ENCODE peak calls at places on chromosomes 2 and 18, in four cellular contexts. V is AG09309, I is HCT116, B is fibroblast of the aortic adventitia. E is an unnamed sample.

GRCh38 chr2:28869494-28870145 is 489 bp downstream of the TRMT61B start:
- DNase-seq in V (no peak), B (peak), I (no peak), E (no peak)

GRCh38 chr2:113133696-113134558 is 6.5 kb downstream of the IL1RN start:
- DNase-seq in V (no peak), I (no peak), B (no peak), E (no peak)

GRCh38 chr18:54742654-54743053 is 85.6 kb upstream of the RAB27B start:
- DNase-seq in B (peak), I (no peak), V (peak), E (peak)

GRCh38 chr2:9378433-9379371 is 44.6 kb downstream of the ITGB1BP1 start:
- DNase-seq in I (no peak), B (peak), V (no peak), E (peak)

GRCh38 chr2:173658946-173659371 is 304.3 kb downstream of the CDCA7 start:
- DNase-seq in I (no peak), B (peak), V (no peak), E (no peak)

GRCh38 chr2:236369606-236370005 is 105.4 kb upstream of the ASB18 start:
- DNase-seq in V (no peak), I (no peak), B (no peak), E (no peak)

GRCh38 chr2:125296742-125297141 is 1271.7 kb downstream of the CNTNAP5 start:
- DNase-seq in V (no peak), I (no peak), B (no peak), E (no peak)

GRCh38 chr2:240459401-240460242 is 24.2 kb downstream of the GPC1 start:
- DNase-seq in B (no peak), I (no peak), V (no peak), E (no peak)

GRCh38 chr2:55314985-55315384 is 46.0 kb upstream of the MTIF2 start:
- DNase-seq in I (no peak), B (no peak), V (no peak), E (no peak)

GRCh38 chr2:55309441-55309840 is 40.4 kb upstream of the MTIF2 start:
- DNase-seq in V (peak), B (peak), I (no peak), E (peak)

DNA sequence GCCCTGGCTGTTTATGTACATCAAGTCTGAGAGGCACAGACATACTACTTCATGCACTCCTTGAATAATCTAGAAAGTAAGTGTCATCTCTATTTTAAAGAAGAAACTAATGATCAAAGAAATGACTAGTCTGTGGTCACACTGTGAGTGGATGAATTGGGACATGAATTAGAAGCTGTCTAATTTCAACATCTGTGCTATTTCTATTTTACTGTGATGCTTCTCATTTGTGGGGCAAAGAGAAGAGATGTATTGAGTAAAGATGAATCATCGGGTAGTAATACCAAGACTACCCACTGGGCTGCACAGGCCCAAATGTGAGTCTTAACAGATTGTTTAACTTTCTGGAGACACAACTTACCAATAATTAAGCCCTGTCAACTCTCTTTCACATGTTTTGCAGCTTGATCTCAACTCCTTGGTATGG is 42.4 kb upstream of the MTIF2 start:
- DNase-seq in I (no peak), V (peak), B (peak), E (peak)
- TF ChIP-seq CTCF in I (no peak), V (peak), B (peak), E (peak)

GRCh38 chr2:149595069-149595963 is 7.7 kb upstream of the MMADHC start:
- DNase-seq in B (peak), V (no peak), I (no peak), E (no peak)

GRCh38 chr2:149594411-149594810 is 6.8 kb upstream of the MMADHC start:
- DNase-seq in B (no peak), I (no peak), V (no peak), E (no peak)

GRCh38 chr2:149598014-149598395 is 10.4 kb upstream of the MMADHC start:
- DNase-seq in V (no peak), B (no peak), I (no peak), E (no peak)

GRCh38 chr2:149596471-149596870 is 8.9 kb upstream of the MMADHC start:
- DNase-seq in V (no peak), I (no peak), B (no peak), E (no peak)

DNA sequence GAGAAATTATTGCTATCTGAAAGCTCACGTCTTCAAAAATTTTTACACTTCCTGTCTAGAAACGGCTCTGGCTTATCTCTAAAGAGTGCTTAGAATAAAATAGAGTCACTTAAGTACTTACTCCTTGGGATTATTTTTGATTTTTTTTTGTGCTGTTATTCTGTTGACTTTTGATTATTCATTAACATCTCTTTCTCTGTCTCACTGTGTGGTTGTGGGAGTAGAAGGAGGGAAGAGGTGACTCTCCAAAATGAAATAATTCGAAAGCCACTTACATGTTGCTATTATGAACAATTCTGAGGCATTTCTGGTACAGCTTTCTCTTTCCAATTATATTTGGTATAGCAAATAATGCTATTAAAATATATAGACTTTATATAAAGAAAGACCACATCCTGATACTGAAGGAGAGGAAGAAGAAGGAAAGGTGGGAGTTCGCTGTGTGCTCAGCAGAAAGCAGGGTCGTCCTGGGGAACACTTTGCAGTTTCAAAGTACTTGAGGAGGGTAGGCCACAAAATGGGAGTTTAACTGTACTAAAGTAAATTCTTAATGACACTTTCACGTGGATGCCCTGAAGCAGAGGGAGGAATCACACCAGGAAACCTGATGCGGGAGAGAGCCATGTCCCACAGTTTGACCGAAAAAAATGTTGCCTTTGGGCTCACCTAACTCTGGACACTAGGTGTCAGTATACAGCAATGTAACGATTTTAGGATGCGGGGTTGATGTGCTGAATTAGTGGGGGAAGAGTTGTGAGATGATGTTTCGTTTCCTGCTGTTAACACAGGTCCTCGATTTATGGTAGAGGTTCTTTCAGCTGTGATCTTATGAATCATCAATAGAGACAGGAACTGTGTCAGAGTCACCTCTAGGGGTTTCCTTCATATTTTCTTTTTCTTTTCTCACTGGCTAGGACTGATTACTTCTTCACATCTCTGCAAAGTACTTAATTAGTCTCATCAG is 9.8 kb upstream of the MMADHC start:
- DNase-seq in I (peak), B (peak), V (peak), E (peak)
- H3K4me3 ChIP-seq in I (peak), B (peak), V (peak), E (peak)

GRCh38 chr18:74082476-74083070 is 65.1 kb downstream of the FBXO15 start:
- DNase-seq in B (peak), V (peak), I (peak), E (no peak)
- TF ChIP-seq CTCF in B (peak), V (peak), I (peak), E (peak)

DNA sequence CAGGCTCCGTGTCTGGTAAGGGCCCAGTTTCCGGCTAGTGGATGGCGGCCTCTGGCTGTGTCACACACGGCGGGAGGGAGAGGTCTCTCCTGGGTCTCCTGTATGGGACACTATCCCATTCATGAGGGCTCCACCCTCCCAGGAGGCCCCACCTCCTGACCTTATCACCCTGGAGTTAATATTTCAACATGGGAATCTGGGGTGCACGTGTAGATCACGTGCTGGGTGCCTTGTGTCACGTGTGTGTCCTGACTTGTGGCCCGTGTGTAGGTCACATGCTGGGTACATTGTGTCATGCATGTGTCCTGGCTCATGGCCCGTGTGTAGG is 9.9 kb downstream of the NEU4 start:
- DNase-seq in I (no peak), V (no peak), B (no peak), E (no peak)
- H3K4me3 ChIP-seq in I (no peak), V (no peak), B (no peak), E (no peak)

GRCh38 chr2:101770672-101771071 is 73.2 kb downstream of the MAP4K4 start:
- DNase-seq in I (peak), B (peak), V (no peak), E (no peak)
- TF ChIP-seq CTCF in I (peak), B (no peak), V (peak), E (peak)

GRCh38 chr18:40708726-40709125 is 1246.3 kb upstream of the PIK3C3 start:
- DNase-seq in B (no peak), I (no peak), V (no peak), E (no peak)
- H3K4me3 ChIP-seq in B (no peak), I (no peak), V (no peak), E (no peak)

DNA sequence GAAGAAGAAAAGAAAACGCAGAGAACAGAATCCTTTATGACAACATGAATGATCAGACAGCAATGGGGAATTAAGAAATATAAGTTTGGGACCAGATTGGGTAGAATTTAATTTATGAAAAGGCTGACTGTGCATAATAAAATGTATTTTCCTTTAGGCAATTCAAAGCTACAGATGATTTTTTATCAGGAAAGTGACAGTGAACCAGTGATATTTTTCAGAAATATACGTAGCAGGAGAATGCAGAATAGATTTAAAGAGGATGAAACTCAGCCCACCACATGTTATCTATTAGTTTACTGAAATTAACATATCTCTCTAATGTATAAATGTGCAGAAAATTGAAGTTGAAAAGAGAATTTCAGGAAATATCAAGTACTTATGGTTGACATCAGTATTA is 110.0 kb downstream of the SCN2A start:
- DNase-seq in V (no peak), I (no peak), B (no peak), E (no peak)
- TF ChIP-seq CTCF in V (no peak), I (no peak), B (no peak), E (no peak)

DNA sequence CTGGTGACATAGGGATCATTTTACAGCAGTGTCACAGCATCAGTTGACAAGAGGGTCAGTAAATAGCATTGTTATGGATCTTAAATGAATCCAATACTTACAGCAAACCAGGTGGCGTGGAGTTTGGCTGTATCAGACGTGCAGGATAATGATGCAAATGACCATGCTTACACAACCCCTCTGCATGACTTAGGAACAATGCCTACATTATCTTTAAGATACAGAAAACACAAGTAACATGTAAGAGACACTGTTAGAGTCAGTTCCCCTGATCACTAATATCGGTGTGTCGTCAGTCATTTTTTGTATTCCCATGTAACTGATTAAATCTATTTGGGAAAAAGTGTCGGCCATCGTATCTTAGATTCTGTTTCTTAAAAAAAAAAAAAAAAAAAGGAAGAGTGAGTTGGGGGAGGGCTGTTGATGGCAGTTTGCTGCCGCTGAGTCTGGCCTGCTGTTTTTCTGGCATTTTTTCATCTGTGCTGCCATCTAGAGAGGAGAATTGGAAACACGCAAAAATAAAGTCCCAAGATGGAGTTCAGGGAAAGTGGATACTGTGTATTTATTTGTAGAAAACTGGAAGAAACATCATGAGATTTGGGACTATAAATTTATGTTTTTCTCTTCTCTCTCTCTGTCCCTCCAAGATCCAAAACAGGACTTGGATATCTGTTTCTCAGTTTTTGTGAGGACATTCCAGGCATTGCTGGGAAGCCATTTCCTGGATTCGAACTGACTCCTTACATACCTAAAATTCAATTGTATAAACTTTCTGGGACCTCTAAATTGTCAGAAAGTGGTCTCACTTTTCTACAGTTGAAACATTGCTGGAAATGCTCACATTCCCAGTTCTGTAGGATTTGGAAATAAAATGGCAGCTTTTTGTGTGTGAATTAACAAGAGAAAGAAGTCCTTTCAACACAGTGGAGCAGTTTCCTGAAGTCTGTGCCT is 60.3 kb upstream of the AGPS start:
- DNase-seq in V (no peak), I (peak), B (peak), E (peak)
- H3K4me3 ChIP-seq in V (no peak), I (no peak), B (no peak), E (no peak)

GRCh38 chr18:22428672-22429071 is 11.0 kb upstream of the CTAGE1 start:
- DNase-seq in V (no peak), B (peak), I (no peak), E (no peak)
- TF ChIP-seq CTCF in V (no peak), B (no peak), I (no peak), E (no peak)

DNA sequence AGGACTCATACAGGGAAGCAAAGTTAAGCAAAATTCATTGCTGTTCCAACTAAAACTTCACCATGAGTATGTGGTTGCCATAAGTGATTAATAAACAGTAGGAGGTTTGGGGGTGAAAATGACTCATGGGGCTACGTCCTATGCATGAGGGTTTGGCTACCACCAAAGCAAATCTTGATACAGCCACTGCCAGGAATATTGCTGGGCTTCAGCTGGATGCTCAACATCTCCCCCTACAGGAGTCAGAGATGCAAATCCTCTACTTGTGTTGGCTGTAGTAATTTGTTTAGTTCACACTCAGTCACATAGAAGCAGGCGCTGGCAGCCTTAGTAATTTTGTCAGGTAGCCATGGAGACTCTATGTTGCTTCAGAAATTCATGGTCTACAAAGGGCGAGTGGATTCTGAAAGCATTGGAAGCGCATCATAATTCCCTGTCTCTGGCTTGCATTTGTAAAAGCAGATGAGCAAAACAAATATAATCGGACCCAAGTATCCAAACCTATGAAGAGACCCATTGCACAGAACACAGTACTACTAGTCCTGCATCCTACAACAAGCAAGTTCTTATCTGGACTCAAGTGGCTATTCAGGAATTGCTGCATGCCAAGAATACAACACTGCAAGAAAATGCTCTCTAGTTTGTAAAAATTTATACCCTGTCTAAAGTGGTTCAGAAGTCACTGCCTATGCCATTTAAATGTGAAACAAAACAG is 76.0 kb downstream of the CD28 start:
- DNase-seq in B (peak), V (peak), I (peak), E (peak)
- H3K4me3 ChIP-seq in B (no peak), V (no peak), I (no peak), E (no peak)

E was measured in HFF-Myc.